ENCODE peak calls at places on chromosomes 3 and 15, in eight cellular contexts. K is IMR-90, W is uterus, C is MM.1S, V is osteoblast, T is psoas muscle, O is AG04450, Q is colonic mucosa. M is an unnamed sample.

GRCh38 chr3:67819447-67819846 is 165.0 kb upstream of the SUCLG2 start:
- DNase-seq in K (no peak), W (no peak), C (peak), V (peak), T (no peak), O (no peak), Q (no peak), M (no peak)

GRCh38 chr3:52527039-52527731 is 6.5 kb downstream of the NT5DC2 start:
- DNase-seq in K (no peak), W (peak), C (no peak), V (peak), T (no peak), O (no peak), Q (no peak), M (no peak)

GRCh38 chr3:131975047-131975446 is 59.8 kb downstream of the CPNE4 start:
- DNase-seq in K (no peak), W (no peak), C (no peak), V (no peak), T (no peak), O (no peak), Q (no peak), M (no peak)

GRCh38 chr15:93866996-93867395 is 364.4 kb upstream of the MCTP2 start:
- DNase-seq in K (no peak), W (no peak), C (no peak), V (no peak), T (no peak), O (no peak), Q (no peak), M (no peak)

GRCh38 chr3:143806043-143806442 is 42.2 kb downstream of the SLC9A9 start:
- DNase-seq in K (no peak), W (no peak), C (no peak), V (no peak), T (no peak), O (no peak), Q (no peak), M (no peak)

GRCh38 chr3:102124301-102125158 is 275.2 kb downstream of the NFKBIZ start:
- DNase-seq in K (peak), W (no peak), C (no peak), V (no peak), T (no peak), O (no peak), Q (no peak), M (peak)

GRCh38 chr3:153621988-153622387 is 460.0 kb downstream of the RAP2B start:
- DNase-seq in K (no peak), W (no peak), C (peak), V (no peak), T (no peak), O (no peak), Q (no peak), M (peak)

GRCh38 chr15:40421246-40422157 is 15.9 kb downstream of the IVD start:
- DNase-seq in K (peak), W (peak), C (peak), V (peak), T (peak), O (no peak), Q (peak), M (peak)

GRCh38 chr15:76664895-76665294 is 240.2 kb downstream of the SCAPER start:
- DNase-seq in K (no peak), W (no peak), C (no peak), V (no peak), T (no peak), O (no peak), Q (no peak), M (no peak)

GRCh38 chr3:184341925-184342324 is 4.5 kb downstream of the FAM131A start:
- DNase-seq in K (no peak), W (no peak), C (no peak), V (peak), T (no peak), O (no peak), Q (no peak), M (peak)

GRCh38 chr15:95669146-95669922 is 661.2 kb upstream of the NR2F2 start:
- DNase-seq in K (no peak), W (peak), C (peak), V (no peak), T (no peak), O (no peak), Q (no peak), M (no peak)

GRCh38 chr3:128382221-128382807 is 84.4 kb downstream of the DNAJB8 start:
- DNase-seq in K (no peak), W (peak), C (no peak), V (no peak), T (no peak), O (no peak), Q (peak), M (no peak)

GRCh38 chr3:141454906-141455602 is 31.8 kb upstream of the RASA2 start:
- DNase-seq in K (peak), W (no peak), C (peak), V (peak), T (no peak), O (no peak), Q (no peak), M (peak)

GRCh38 chr3:187913617-187914033 is 168.4 kb upstream of the BCL6 start:
- DNase-seq in K (peak), W (no peak), C (no peak), V (no peak), T (no peak), O (peak), Q (peak), M (peak)

GRCh38 chr3:29427266-29428103 is 146.6 kb downstream of the RBMS3 start:
- DNase-seq in K (no peak), W (no peak), C (no peak), V (no peak), T (no peak), O (no peak), Q (no peak), M (no peak)

GRCh38 chr3:148255981-148256969 is 441.4 kb upstream of the AGTR1 start:
- DNase-seq in K (no peak), W (no peak), C (no peak), V (no peak), T (no peak), O (no peak), Q (no peak), M (peak)

GRCh38 chr15:90954712-90955671 is at the start of gene RCCD1:
- DNase-seq in K (peak), W (peak), C (peak), V (peak), T (peak), O (peak), Q (peak), M (peak)

GRCh38 chr3:183298708-183299153 is 45.7 kb downstream of the B3GNT5 start:
- DNase-seq in K (peak), W (peak), C (no peak), V (peak), T (peak), O (peak), Q (no peak), M (no peak)

GRCh38 chr15:31866248-31866647 is 164.1 kb upstream of the CHRNA7 start:
- DNase-seq in K (no peak), W (no peak), C (no peak), V (no peak), T (no peak), O (no peak), Q (no peak), M (no peak)

GRCh38 chr3:186044973-186045372 is 63.9 kb downstream of the ETV5 start:
- DNase-seq in K (peak), W (no peak), C (no peak), V (no peak), T (no peak), O (peak), Q (no peak), M (no peak)

GRCh38 chr3:190912736-190913135 is 50.2 kb upstream of the GMNC start:
- DNase-seq in K (no peak), W (no peak), C (no peak), V (no peak), T (no peak), O (no peak), Q (no peak), M (no peak)

GRCh38 chr3:48999085-48999858 is 7.9 kb upstream of the WDR6 start:
- DNase-seq in K (no peak), W (no peak), C (no peak), V (peak), T (no peak), O (no peak), Q (no peak), M (no peak)

GRCh38 chr3:133843634-133844033 is 38.0 kb downstream of the SRPRB start:
- DNase-seq in K (peak), W (no peak), C (no peak), V (peak), T (no peak), O (peak), Q (no peak), M (no peak)

GRCh38 chr15:80560601-80561025 is 134.5 kb upstream of the ABHD17C start:
- DNase-seq in K (no peak), W (no peak), C (no peak), V (no peak), T (no peak), O (no peak), Q (no peak), M (no peak)

GRCh38 chr3:161100994-161101393 is 4.2 kb downstream of the B3GALNT1 start:
- DNase-seq in K (no peak), W (no peak), C (no peak), V (no peak), T (no peak), O (no peak), Q (peak), M (no peak)
- H3K27ac ChIP-seq in K (no peak), W (no peak), C (no peak), V (no peak), T (no peak), O (no peak), Q (no peak), M (no peak)

DNA sequence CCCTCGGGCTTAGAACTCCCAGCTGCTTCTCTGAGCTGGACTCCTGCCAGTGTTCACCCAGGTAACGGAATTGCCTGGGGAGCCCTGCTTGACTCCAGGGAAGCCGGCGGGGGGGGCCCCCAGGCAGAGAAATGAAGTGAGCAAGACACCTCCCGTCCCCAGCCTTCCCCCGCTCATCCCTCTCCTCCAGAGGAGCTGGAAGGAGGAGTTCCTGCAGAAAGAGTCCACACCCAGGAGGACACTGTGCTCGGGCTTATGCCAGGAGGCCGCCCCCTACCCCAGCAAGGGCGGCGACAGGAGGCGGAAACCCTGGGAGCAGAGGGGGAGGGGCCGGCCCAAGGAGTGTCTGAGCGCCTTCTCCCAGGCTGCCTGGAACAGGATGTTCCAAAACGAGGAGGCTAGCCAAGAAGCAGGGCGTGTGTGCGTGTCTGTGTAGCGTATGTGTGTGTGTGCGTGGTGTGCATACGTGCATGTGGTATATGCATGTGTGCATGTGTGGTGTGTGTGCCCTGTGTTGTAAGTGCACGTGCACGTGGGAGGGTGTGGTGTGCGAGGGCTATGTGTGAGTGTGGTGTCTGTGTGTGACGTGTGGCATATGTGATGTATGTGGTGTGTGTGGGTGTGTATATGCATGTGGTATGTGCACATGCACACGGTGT is 511.3 kb downstream of the SHQ1 start:
- DNase-seq in K (peak), W (peak), C (no peak), V (no peak), T (peak), O (no peak), Q (peak), M (peak)
- H3K4me3 ChIP-seq in K (no peak), W (no peak), C (no peak), V (peak), T (no peak), O (no peak), Q (no peak), M (no peak)

GRCh38 chr15:57969355-57969754 is 96.2 kb downstream of the ALDH1A2 start:
- DNase-seq in K (no peak), W (no peak), C (no peak), V (no peak), T (no peak), O (no peak), Q (no peak), M (peak)
- TF ChIP-seq CTCF in K (no peak), W (peak), C (no peak), V (peak), T (no peak), O (no peak), Q (peak), M (peak)

DNA sequence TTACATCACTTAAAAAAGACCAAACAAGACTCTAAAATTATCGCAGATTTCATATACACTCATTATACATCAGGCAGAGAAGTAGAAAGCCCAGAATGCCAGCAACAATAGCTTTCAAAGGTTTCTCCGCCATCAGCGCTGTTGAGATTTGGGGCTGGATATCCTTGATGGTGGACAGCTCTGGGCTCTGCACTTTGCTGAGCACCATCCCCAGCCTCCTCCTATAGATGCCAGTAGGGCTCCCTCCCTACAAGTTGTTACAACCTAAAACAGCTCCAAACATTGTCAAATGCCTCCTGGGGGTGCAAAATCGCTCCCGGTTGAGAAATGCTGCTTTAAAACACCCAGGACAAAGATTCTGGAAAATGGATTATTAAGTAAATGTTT is 73.5 kb downstream of the ATP10A start:
- DNase-seq in K (no peak), W (no peak), C (no peak), V (peak), T (no peak), O (no peak), Q (no peak), M (no peak)
- H3K27ac ChIP-seq in K (peak), W (peak), C (no peak), V (peak), T (peak), O (peak), Q (peak), M (no peak)

GRCh38 chr3:16463119-16463518 is 50.4 kb downstream of the RFTN1 start:
- DNase-seq in K (no peak), W (no peak), C (no peak), V (no peak), T (no peak), O (no peak), Q (no peak), M (no peak)

GRCh38 chr3:16461463-16462245 is 51.8 kb downstream of the RFTN1 start:
- DNase-seq in K (no peak), W (no peak), C (no peak), V (no peak), T (no peak), O (no peak), Q (no peak), M (no peak)

GRCh38 chr3:16462679-16463078 is 50.8 kb downstream of the RFTN1 start:
- DNase-seq in K (no peak), W (no peak), C (no peak), V (no peak), T (no peak), O (no peak), Q (no peak), M (no peak)

GRCh38 chr3:16460886-16461285 is 52.6 kb downstream of the RFTN1 start:
- DNase-seq in K (no peak), W (no peak), C (no peak), V (no peak), T (no peak), O (no peak), Q (no peak), M (no peak)

GRCh38 chr3:16460273-16460672 is 53.2 kb downstream of the RFTN1 start:
- DNase-seq in K (no peak), W (no peak), C (no peak), V (no peak), T (no peak), O (no peak), Q (no peak), M (no peak)
- H3K4me3 ChIP-seq in K (no peak), W (no peak), C (no peak), V (no peak), T (no peak), O (no peak), Q (no peak), M (no peak)

GRCh38 chr3:50330330-50330729 is 2.3 kb upstream of the TUSC2 start:
- DNase-seq in K (no peak), W (no peak), C (no peak), V (no peak), T (no peak), O (no peak), Q (no peak), M (no peak)

GRCh38 chr3:50327943-50328691 is at the start of gene TUSC2:
- DNase-seq in K (peak), W (peak), C (peak), V (peak), T (peak), O (peak), Q (peak), M (peak)

GRCh38 chr3:50333744-50334328 is 5.8 kb upstream of the TUSC2 start:
- DNase-seq in K (peak), W (no peak), C (no peak), V (peak), T (peak), O (no peak), Q (no peak), M (no peak)

GRCh38 chr3:50334339-50335075 is 6.1 kb downstream of the RASSF1 start:
- DNase-seq in K (no peak), W (no peak), C (no peak), V (no peak), T (no peak), O (no peak), Q (no peak), M (no peak)

DNA sequence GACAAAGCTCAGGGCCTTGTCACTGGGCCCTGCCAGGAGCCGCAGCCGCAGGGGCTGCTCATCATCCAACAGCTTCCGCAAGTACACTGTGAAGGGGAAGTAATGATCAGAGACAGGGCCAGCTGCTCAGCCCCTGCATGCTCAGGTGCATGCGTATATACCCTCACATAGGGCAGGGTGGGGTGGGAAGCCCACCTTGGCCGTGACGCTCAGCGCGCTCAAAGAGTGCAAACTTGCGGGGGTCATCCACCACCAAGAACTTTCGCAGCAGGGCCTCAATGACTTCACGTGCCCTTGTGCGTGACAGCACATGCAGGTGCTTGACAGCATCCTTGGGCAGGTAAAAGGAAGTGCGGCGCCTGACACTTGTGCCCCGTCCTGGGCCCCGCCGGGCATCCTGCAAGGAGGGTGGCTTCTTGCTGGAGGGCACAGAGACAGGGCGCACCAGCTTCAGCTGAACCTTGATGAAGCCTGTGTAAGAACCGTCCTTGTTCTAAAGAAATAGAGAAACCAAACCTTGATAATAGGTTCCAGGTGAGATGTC is 3.4 kb upstream of the TUSC2 start:
- DNase-seq in K (no peak), W (no peak), C (no peak), V (no peak), T (no peak), O (no peak), Q (no peak), M (no peak)
- TF ChIP-seq CTCF in K (no peak), W (no peak), C (no peak), V (no peak), T (no peak), O (no peak), Q (no peak), M (no peak)

DNA sequence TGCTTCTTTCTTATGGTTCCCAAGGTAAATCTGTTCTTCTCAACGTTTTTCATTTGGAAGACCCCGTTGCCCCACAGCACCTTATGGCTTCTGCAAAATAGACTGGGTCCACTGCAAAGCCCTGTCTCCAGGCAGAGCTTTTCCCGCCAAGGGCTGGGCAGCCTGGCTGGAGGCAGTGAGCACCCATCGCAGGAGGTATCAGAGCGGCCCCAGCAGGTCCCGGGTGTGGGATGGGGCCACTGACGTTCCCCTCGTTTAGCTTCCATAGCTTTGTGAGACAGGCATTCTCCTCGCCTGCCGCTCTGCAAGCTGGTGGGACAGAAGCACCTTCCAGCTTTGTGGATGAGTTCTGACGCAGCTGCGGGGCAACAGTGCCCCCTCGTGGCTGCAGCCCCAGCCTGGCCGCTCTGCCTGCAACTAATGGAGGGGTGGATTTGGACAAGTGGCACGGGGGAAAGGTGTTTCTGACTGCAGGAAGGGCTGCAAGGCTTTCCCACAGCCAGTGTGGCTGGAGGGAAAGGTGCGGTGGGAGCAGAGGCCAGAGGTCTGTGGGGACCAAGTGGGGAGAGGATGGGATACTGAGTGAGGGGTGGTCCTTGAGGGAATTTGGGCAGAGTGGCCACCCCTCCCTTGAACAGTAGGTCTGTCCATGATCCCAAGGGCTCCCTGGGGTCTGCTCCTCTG is 99.3 kb downstream of the FBLN2 start:
- DNase-seq in K (peak), W (peak), C (peak), V (peak), T (peak), O (peak), Q (peak), M (peak)
- H3K27ac ChIP-seq in K (no peak), W (no peak), C (no peak), V (no peak), T (no peak), O (no peak), Q (no peak), M (no peak)

M was measured in mammary epithelial cell.